ENCODE peak calls at places on chromosome 19, in ten cellular contexts. One of them, this sample, is unnamed.

GRCh38 chr19:48445256-48445605 is 552 bp upstream of the GRWD1 start:
- DNase-seq in A549: peak; percentile 93
- DNase-seq in pancreas: no peak
- DNase-seq in IMR-90: peak; percentile 94
- DNase-seq in cardiac septum: no peak
- DNase-seq in effector CD4-positive, alpha-beta T cell: no peak
- DNase-seq in fibroblast of pulmonary artery: peak; percentile 94
- DNase-seq in mesendoderm: peak; percentile 79
- DNase-seq in tibial artery: peak; percentile 57
- DNase-seq in LoVo: peak; percentile 69
- DNase-seq in this sample: peak; percentile 64

GRCh38 chr19:7527516-7528191 is 5.2 kb downstream of the MCOLN1 start:
- DNase-seq in cardiac septum: no peak
- DNase-seq in A549: no peak
- DNase-seq in IMR-90: no peak
- DNase-seq in pancreas: no peak
- DNase-seq in tibial artery: peak; percentile 72
- DNase-seq in LoVo: no peak
- DNase-seq in effector CD4-positive, alpha-beta T cell: no peak
- DNase-seq in mesendoderm: no peak
- DNase-seq in fibroblast of pulmonary artery: no peak
- DNase-seq in this sample: no peak

GRCh38 chr19:32223595-32224370 is 121.6 kb upstream of the ZNF507 start:
- DNase-seq in tibial artery: no peak
- DNase-seq in A549: no peak
- DNase-seq in effector CD4-positive, alpha-beta T cell: no peak
- DNase-seq in cardiac septum: peak; percentile 58
- DNase-seq in fibroblast of pulmonary artery: no peak
- DNase-seq in mesendoderm: peak; percentile 5
- DNase-seq in LoVo: no peak
- DNase-seq in IMR-90: no peak
- DNase-seq in pancreas: no peak
- DNase-seq in this sample: no peak

GRCh38 chr19:4575267-4575793 is 15.8 kb upstream of the SEMA6B start:
- DNase-seq in tibial artery: peak; percentile 28
- DNase-seq in IMR-90: peak; percentile 89
- DNase-seq in cardiac septum: peak; percentile 85
- DNase-seq in pancreas: no peak
- DNase-seq in fibroblast of pulmonary artery: peak; percentile 99
- DNase-seq in A549: peak; percentile 94
- DNase-seq in effector CD4-positive, alpha-beta T cell: no peak
- DNase-seq in LoVo: no peak
- DNase-seq in mesendoderm: peak; percentile 99
- DNase-seq in this sample: peak; percentile 83

GRCh38 chr19:33410915-33411401 is 37.4 kb downstream of the CEBPG start:
- DNase-seq in fibroblast of pulmonary artery: no peak
- DNase-seq in tibial artery: no peak
- DNase-seq in mesendoderm: no peak
- DNase-seq in effector CD4-positive, alpha-beta T cell: no peak
- DNase-seq in A549: no peak
- DNase-seq in LoVo: no peak
- DNase-seq in pancreas: no peak
- DNase-seq in IMR-90: no peak
- DNase-seq in cardiac septum: no peak
- DNase-seq in this sample: no peak

GRCh38 chr19:5498817-5499535 is 43.8 kb downstream of the ZNRF4 start:
- DNase-seq in cardiac septum: no peak
- DNase-seq in tibial artery: no peak
- DNase-seq in fibroblast of pulmonary artery: no peak
- DNase-seq in effector CD4-positive, alpha-beta T cell: no peak
- DNase-seq in A549: no peak
- DNase-seq in pancreas: no peak
- DNase-seq in LoVo: no peak
- DNase-seq in IMR-90: no peak
- DNase-seq in mesendoderm: peak; percentile 76
- DNase-seq in this sample: no peak

GRCh38 chr19:17448190-17448967 is at the start of gene TMEM221:
- DNase-seq in IMR-90: no peak
- DNase-seq in pancreas: peak; percentile 35
- DNase-seq in A549: peak; percentile 66
- DNase-seq in fibroblast of pulmonary artery: peak; percentile 19
- DNase-seq in effector CD4-positive, alpha-beta T cell: peak; percentile 41
- DNase-seq in mesendoderm: peak; percentile 66
- DNase-seq in tibial artery: peak; percentile 47
- DNase-seq in LoVo: no peak
- DNase-seq in cardiac septum: no peak
- DNase-seq in this sample: peak; percentile 76

GRCh38 chr19:45901432-45901903 is 945 bp downstream of the MYPOP start:
- DNase-seq in fibroblast of pulmonary artery: peak; percentile 59
- DNase-seq in pancreas: peak; percentile 32
- DNase-seq in LoVo: no peak
- DNase-seq in effector CD4-positive, alpha-beta T cell: no peak
- DNase-seq in IMR-90: peak; percentile 42
- DNase-seq in mesendoderm: peak; percentile 29
- DNase-seq in cardiac septum: no peak
- DNase-seq in tibial artery: peak; percentile 33
- DNase-seq in A549: no peak
- DNase-seq in this sample: peak; percentile 47

GRCh38 chr19:5460748-5461147 is 5.5 kb downstream of the ZNRF4 start:
- DNase-seq in fibroblast of pulmonary artery: no peak
- DNase-seq in mesendoderm: no peak
- DNase-seq in IMR-90: no peak
- DNase-seq in pancreas: no peak
- DNase-seq in cardiac septum: no peak
- DNase-seq in A549: no peak
- DNase-seq in effector CD4-positive, alpha-beta T cell: no peak
- DNase-seq in tibial artery: no peak
- DNase-seq in LoVo: no peak
- DNase-seq in this sample: no peak

GRCh38 chr19:50978772-50979390 is 4.8 kb downstream of the KLK7 start:
- DNase-seq in IMR-90: no peak
- DNase-seq in tibial artery: no peak
- DNase-seq in A549: no peak
- DNase-seq in mesendoderm: no peak
- DNase-seq in fibroblast of pulmonary artery: no peak
- DNase-seq in pancreas: no peak
- DNase-seq in effector CD4-positive, alpha-beta T cell: no peak
- DNase-seq in LoVo: no peak
- DNase-seq in cardiac septum: no peak
- DNase-seq in this sample: no peak

GRCh38 chr19:574658-575526 is 2.5 kb downstream of the BSG start:
- DNase-seq in cardiac septum: peak; percentile 84
- DNase-seq in fibroblast of pulmonary artery: peak; percentile 51
- DNase-seq in LoVo: no peak
- DNase-seq in mesendoderm: no peak
- DNase-seq in pancreas: peak; percentile 30
- DNase-seq in effector CD4-positive, alpha-beta T cell: no peak
- DNase-seq in A549: no peak
- DNase-seq in tibial artery: no peak
- DNase-seq in IMR-90: peak; percentile 59
- DNase-seq in this sample: no peak

GRCh38 chr19:50457300-50457699 is 19.0 kb upstream of the EMC10 start:
- DNase-seq in pancreas: no peak
- DNase-seq in fibroblast of pulmonary artery: no peak
- DNase-seq in IMR-90: no peak
- DNase-seq in tibial artery: no peak
- DNase-seq in effector CD4-positive, alpha-beta T cell: no peak
- DNase-seq in LoVo: no peak
- DNase-seq in cardiac septum: no peak
- DNase-seq in mesendoderm: no peak
- DNase-seq in A549: no peak
- DNase-seq in this sample: no peak

GRCh38 chr19:31232871-31233270 is 116.4 kb downstream of the TSHZ3 start:
- DNase-seq in mesendoderm: no peak
- DNase-seq in effector CD4-positive, alpha-beta T cell: no peak
- DNase-seq in pancreas: no peak
- DNase-seq in cardiac septum: no peak
- DNase-seq in LoVo: no peak
- DNase-seq in tibial artery: no peak
- DNase-seq in IMR-90: peak; percentile 96
- DNase-seq in fibroblast of pulmonary artery: peak; percentile 90
- DNase-seq in A549: no peak
- DNase-seq in this sample: no peak

GRCh38 chr19:30733826-30734550 is 361.8 kb downstream of the ZNF536 start:
- DNase-seq in cardiac septum: no peak
- DNase-seq in IMR-90: no peak
- DNase-seq in A549: peak; percentile 11
- DNase-seq in pancreas: no peak
- DNase-seq in tibial artery: no peak
- DNase-seq in fibroblast of pulmonary artery: no peak
- DNase-seq in mesendoderm: peak; percentile 78
- DNase-seq in LoVo: no peak
- DNase-seq in effector CD4-positive, alpha-beta T cell: no peak
- DNase-seq in this sample: peak; percentile 49

GRCh38 chr19:2059422-2060201 is 8.6 kb upstream of the MKNK2 start:
- DNase-seq in LoVo: peak; percentile 88
- DNase-seq in cardiac septum: no peak
- DNase-seq in mesendoderm: peak; percentile 83
- DNase-seq in pancreas: peak; percentile 85
- DNase-seq in A549: peak; percentile 93
- DNase-seq in tibial artery: peak; percentile 80
- DNase-seq in fibroblast of pulmonary artery: peak; percentile 58
- DNase-seq in effector CD4-positive, alpha-beta T cell: no peak
- DNase-seq in IMR-90: peak; percentile 61
- DNase-seq in this sample: peak; percentile 62

GRCh38 chr19:34265221-34265650 is 10.9 kb downstream of the GARRE1 start:
- DNase-seq in pancreas: no peak
- DNase-seq in A549: no peak
- DNase-seq in effector CD4-positive, alpha-beta T cell: no peak
- DNase-seq in tibial artery: no peak
- DNase-seq in IMR-90: no peak
- DNase-seq in fibroblast of pulmonary artery: no peak
- DNase-seq in cardiac septum: no peak
- DNase-seq in mesendoderm: peak; percentile 45
- DNase-seq in LoVo: no peak
- DNase-seq in this sample: peak; percentile 31

GRCh38 chr19:51479531-51480331 is 1.4 kb downstream of the CEACAM18 start:
- DNase-seq in pancreas: no peak
- DNase-seq in fibroblast of pulmonary artery: no peak
- DNase-seq in A549: no peak
- DNase-seq in effector CD4-positive, alpha-beta T cell: no peak
- DNase-seq in LoVo: no peak
- DNase-seq in mesendoderm: no peak
- DNase-seq in cardiac septum: no peak
- DNase-seq in IMR-90: no peak
- DNase-seq in tibial artery: no peak
- DNase-seq in this sample: no peak

GRCh38 chr19:927044-927706 is 1.3 kb downstream of the ARID3A start:
- DNase-seq in mesendoderm: peak; percentile 67
- DNase-seq in LoVo: no peak
- DNase-seq in effector CD4-positive, alpha-beta T cell: no peak
- DNase-seq in A549: no peak
- DNase-seq in IMR-90: no peak
- DNase-seq in pancreas: no peak
- DNase-seq in cardiac septum: no peak
- DNase-seq in fibroblast of pulmonary artery: peak; percentile 60
- DNase-seq in tibial artery: peak; percentile 87
- DNase-seq in this sample: peak; percentile 69

GRCh38 chr19:32543107-32543900 is 37.7 kb upstream of the PDCD5 start:
- DNase-seq in mesendoderm: peak; percentile 3
- DNase-seq in fibroblast of pulmonary artery: no peak
- DNase-seq in A549: peak; percentile 29
- DNase-seq in tibial artery: no peak
- DNase-seq in effector CD4-positive, alpha-beta T cell: no peak
- DNase-seq in IMR-90: peak; percentile 6
- DNase-seq in cardiac septum: no peak
- DNase-seq in pancreas: no peak
- DNase-seq in LoVo: peak; percentile 4
- DNase-seq in this sample: no peak

GRCh38 chr19:33247441-33247819 is 21.8 kb upstream of the SLC7A10 start:
- DNase-seq in pancreas: no peak
- DNase-seq in fibroblast of pulmonary artery: no peak
- DNase-seq in IMR-90: no peak
- DNase-seq in mesendoderm: no peak
- DNase-seq in effector CD4-positive, alpha-beta T cell: no peak
- DNase-seq in cardiac septum: no peak
- DNase-seq in LoVo: no peak
- DNase-seq in A549: no peak
- DNase-seq in tibial artery: no peak
- DNase-seq in this sample: no peak

GRCh38 chr19:13937479-13938360 is 497 bp downstream of the PODNL1 start:
- DNase-seq in A549: no peak
- DNase-seq in cardiac septum: no peak
- DNase-seq in IMR-90: no peak
- DNase-seq in mesendoderm: no peak
- DNase-seq in fibroblast of pulmonary artery: no peak
- DNase-seq in tibial artery: no peak
- DNase-seq in LoVo: no peak
- DNase-seq in pancreas: no peak
- DNase-seq in effector CD4-positive, alpha-beta T cell: no peak
- DNase-seq in this sample: no peak

GRCh38 chr19:10546817-10547216 is 3.1 kb downstream of the ATG4D start:
- DNase-seq in pancreas: no peak
- DNase-seq in mesendoderm: no peak
- DNase-seq in LoVo: no peak
- DNase-seq in A549: no peak
- DNase-seq in fibroblast of pulmonary artery: no peak
- DNase-seq in IMR-90: no peak
- DNase-seq in tibial artery: no peak
- DNase-seq in cardiac septum: no peak
- DNase-seq in effector CD4-positive, alpha-beta T cell: no peak
- DNase-seq in this sample: no peak

GRCh38 chr19:35144600-35145436 is 1.8 kb downstream of the FXYD7 start:
- DNase-seq in effector CD4-positive, alpha-beta T cell: no peak
- DNase-seq in pancreas: no peak
- DNase-seq in fibroblast of pulmonary artery: no peak
- DNase-seq in IMR-90: no peak
- DNase-seq in A549: peak; percentile 92
- DNase-seq in tibial artery: no peak
- DNase-seq in cardiac septum: no peak
- DNase-seq in LoVo: peak; percentile 88
- DNase-seq in mesendoderm: peak; percentile 93
- DNase-seq in this sample: no peak

GRCh38 chr19:35249146-35249847 is 495 bp downstream of the LSR start:
- DNase-seq in tibial artery: no peak
- DNase-seq in effector CD4-positive, alpha-beta T cell: no peak
- DNase-seq in A549: no peak
- DNase-seq in fibroblast of pulmonary artery: no peak
- DNase-seq in LoVo: no peak
- DNase-seq in mesendoderm: peak; percentile 47
- DNase-seq in IMR-90: no peak
- DNase-seq in pancreas: no peak
- DNase-seq in cardiac septum: peak; percentile 39
- DNase-seq in this sample: no peak

GRCh38 chr19:7595466-7596133 is at the start of gene CAMSAP3:
- DNase-seq in IMR-90: no peak
- DNase-seq in LoVo: peak; percentile 76
- DNase-seq in pancreas: peak; percentile 56
- DNase-seq in fibroblast of pulmonary artery: no peak
- DNase-seq in cardiac septum: no peak
- DNase-seq in effector CD4-positive, alpha-beta T cell: no peak
- DNase-seq in tibial artery: no peak
- DNase-seq in mesendoderm: peak; percentile 63
- DNase-seq in A549: no peak
- DNase-seq in this sample: no peak

GRCh38 chr19:57587529-57587928 is 3.6 kb downstream of the ZIK1 start:
- DNase-seq in pancreas: no peak
- DNase-seq in LoVo: no peak
- DNase-seq in IMR-90: peak; percentile 87
- DNase-seq in fibroblast of pulmonary artery: peak; percentile 24
- DNase-seq in tibial artery: no peak
- DNase-seq in mesendoderm: no peak
- DNase-seq in A549: no peak
- DNase-seq in cardiac septum: no peak
- DNase-seq in effector CD4-positive, alpha-beta T cell: no peak
- DNase-seq in this sample: no peak

GRCh38 chr19:46913852-46914430 is 53.1 kb downstream of the ARHGAP35 start:
- DNase-seq in IMR-90: peak; percentile 49
- DNase-seq in cardiac septum: no peak
- DNase-seq in mesendoderm: no peak
- DNase-seq in fibroblast of pulmonary artery: no peak
- DNase-seq in pancreas: no peak
- DNase-seq in tibial artery: no peak
- DNase-seq in LoVo: peak; percentile 78
- DNase-seq in A549: peak; percentile 38
- DNase-seq in effector CD4-positive, alpha-beta T cell: no peak
- DNase-seq in this sample: no peak

GRCh38 chr19:11092181-11092538 is 2.9 kb downstream of the LDLR start:
- DNase-seq in fibroblast of pulmonary artery: peak; percentile 84
- DNase-seq in LoVo: peak; percentile 72
- DNase-seq in effector CD4-positive, alpha-beta T cell: peak; percentile 55
- DNase-seq in pancreas: peak; percentile 48
- DNase-seq in A549: peak; percentile 62
- DNase-seq in IMR-90: peak; percentile 74
- DNase-seq in mesendoderm: no peak
- DNase-seq in tibial artery: no peak
- DNase-seq in cardiac septum: no peak
- DNase-seq in this sample: no peak